ENCODE peak calls at places on chromosomes 5 and 9, in six cellular contexts. I, T, O, Q, H and M are unnamed samples.

GRCh38 chr9:79630521-79631403 is 59.0 kb downstream of the TLE4 start:
- DNase-seq in I (no peak), T (no peak), O (no peak), Q (no peak), H (no peak), M (no peak)

GRCh38 chr9:34546834-34547827 is 24.3 kb upstream of the ENHO start:
- DNase-seq in I (no peak), T (peak; percentile 74), O (peak; percentile 79), Q (peak; percentile 15), H (no peak), M (peak; percentile 59)

GRCh38 chr9:70641631-70642030 is 227.2 kb upstream of the KLF9 start:
- DNase-seq in I (no peak), T (no peak), O (no peak), Q (no peak), H (no peak), M (no peak)

GRCh38 chr9:18325337-18326011 is 148.5 kb upstream of the ADAMTSL1 start:
- DNase-seq in I (no peak), T (no peak), O (no peak), Q (no peak), H (no peak), M (no peak)

GRCh38 chr5:14063691-14064090 is 79.5 kb upstream of the TRIO start:
- DNase-seq in I (no peak), T (no peak), O (no peak), Q (no peak), H (no peak), M (no peak)

GRCh38 chr9:131650254-131650653 is 89.6 kb downstream of the RAPGEF1 start:
- DNase-seq in I (no peak), T (no peak), O (no peak), Q (no peak), H (no peak), M (no peak)

GRCh38 chr9:79588488-79588887 is 16.7 kb downstream of the TLE4 start:
- DNase-seq in I (no peak), T (no peak), O (no peak), Q (no peak), H (no peak), M (no peak)

GRCh38 chr9:75001719-75002421 is 26.2 kb downstream of the CARNMT1 start:
- DNase-seq in I (peak; percentile 33), T (peak; percentile 76), O (no peak), Q (no peak), H (no peak), M (peak; percentile 7)

GRCh38 chr9:18893491-18893890 is 139.5 kb downstream of the SAXO1 start:
- DNase-seq in I (no peak), T (no peak), O (no peak), Q (no peak), H (no peak), M (no peak)

GRCh38 chr5:169788168-169788567 is 151.1 kb downstream of the DOCK2 start:
- DNase-seq in I (no peak), T (peak; percentile 75), O (no peak), Q (no peak), H (no peak), M (no peak)

GRCh38 chr9:133108794-133109641 is 12.0 kb downstream of the RALGDS start:
- DNase-seq in I (no peak), T (no peak), O (peak; percentile 67), Q (no peak), H (no peak), M (no peak)

GRCh38 chr5:98816574-98817222 is 43.2 kb downstream of the RGMB start:
- DNase-seq in I (no peak), T (no peak), O (no peak), Q (no peak), H (no peak), M (peak; percentile 92)

GRCh38 chr9:107312651-107313050 is 29.6 kb downstream of the RAD23B start:
- DNase-seq in I (no peak), T (no peak), O (no peak), Q (no peak), H (no peak), M (no peak)

GRCh38 chr5:60148356-60148755 is 254.8 kb upstream of the PDE4D start:
- DNase-seq in I (no peak), T (peak; percentile 24), O (no peak), Q (no peak), H (no peak), M (no peak)

GRCh38 chr5:167783145-167783817 is 508.2 kb upstream of the WWC1 start:
- DNase-seq in I (no peak), T (no peak), O (no peak), Q (no peak), H (no peak), M (no peak)

GRCh38 chr5:82352146-82352791 is 74.1 kb upstream of the RPS23 start:
- DNase-seq in I (no peak), T (peak; percentile 66), O (no peak), Q (no peak), H (no peak), M (no peak)
- H3K4me1 ChIP-seq in I (no peaks in the 10 kb centered on the region), T (peaks cover 21% of the 10 kb centered on the region), O (peaks cover 31% of the 10 kb centered on the region), Q (peaks cover 8% of the 10 kb centered on the region), H (peaks cover 63% of the 10 kb centered on the region), M (no peaks in the 10 kb centered on the region)

GRCh38 chr5:177370488-177371119 is 12.9 kb downstream of the RGS14 start:
- DNase-seq in I (no peak), T (peak; percentile 94), O (peak; percentile 95), Q (peak; percentile 43), H (no peak), M (peak; percentile 94)
- H3K4me3 ChIP-seq in I (peak overlapping the region; percentile 63), T (peak overlapping the region; percentile 74), O (peak overlapping the region; percentile 41), Q (no peak overlapping the region), H (peak overlapping the region; percentile 66), M (no peak overlapping the region)

GRCh38 chr5:125695994-125696679 is 727.1 kb upstream of the GRAMD2B start:
- DNase-seq in I (no peak), T (peak; percentile 28), O (no peak), Q (no peak), H (no peak), M (no peak)
- H3K4me1 ChIP-seq in I (peaks cover 33% of the 10 kb centered on the region), T (peaks cover 15% of the 10 kb centered on the region), O (no peaks in the 10 kb centered on the region), Q (no peaks in the 10 kb centered on the region), H (peaks cover 8% of the 10 kb centered on the region), M (peaks cover 34% of the 10 kb centered on the region)

DNA sequence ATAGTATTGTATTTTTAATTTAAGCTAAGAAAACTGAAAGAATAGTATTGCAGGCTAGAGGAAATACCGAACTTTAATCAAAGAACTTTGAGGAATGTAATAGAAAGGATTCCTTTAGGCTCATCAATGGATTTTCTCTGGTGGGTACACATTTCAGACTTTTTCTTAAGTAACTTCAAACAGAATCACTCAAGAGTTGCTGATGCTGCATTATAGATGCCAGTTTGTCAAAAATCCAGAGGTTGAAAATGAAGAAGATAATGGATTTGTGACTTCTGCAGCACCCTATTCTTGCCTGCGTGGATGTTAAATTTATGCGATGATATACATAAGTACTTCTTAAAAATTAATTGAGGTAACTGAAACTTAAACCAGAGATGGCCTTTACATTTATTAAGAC is 347 bp downstream of the OGN start:
- DNase-seq in I (no peak), T (no peak), O (no peak), Q (no peak), H (no peak), M (no peak)
- H3K4me3 ChIP-seq in I (no peak overlapping the region), T (no peak overlapping the region), O (no peak overlapping the region), Q (no peak overlapping the region), H (peak overlapping the region; percentile 75), M (no peak overlapping the region)

GRCh38 chr5:7589800-7590199 is 193.9 kb downstream of the ADCY2 start:
- DNase-seq in I (no peak), T (no peak), O (no peak), Q (no peak), H (no peak), M (no peak)

GRCh38 chr5:7585807-7586206 is 189.9 kb downstream of the ADCY2 start:
- DNase-seq in I (no peak), T (no peak), O (no peak), Q (no peak), H (no peak), M (no peak)

GRCh38 chr5:7584749-7585148 is 188.8 kb downstream of the ADCY2 start:
- DNase-seq in I (no peak), T (no peak), O (no peak), Q (no peak), H (no peak), M (no peak)

GRCh38 chr5:7586499-7586898 is 190.6 kb downstream of the ADCY2 start:
- DNase-seq in I (no peak), T (no peak), O (no peak), Q (no peak), H (no peak), M (no peak)
- H3K4me1 ChIP-seq in I (no peaks in the 10 kb centered on the region), T (no peaks in the 10 kb centered on the region), O (no peaks in the 10 kb centered on the region), Q (no peaks in the 10 kb centered on the region), H (no peaks in the 10 kb centered on the region), M (no peaks in the 10 kb centered on the region)

GRCh38 chr5:56123531-56124243 is 109.4 kb downstream of the ANKRD55 start:
- DNase-seq in I (peak; percentile 98), T (peak; percentile 87), O (peak; percentile 77), Q (no peak), H (no peak), M (peak; percentile 43)
- H3K4me3 ChIP-seq in I (no peak overlapping the region), T (no peak overlapping the region), O (no peak overlapping the region), Q (no peak overlapping the region), H (no peak overlapping the region), M (no peak overlapping the region)

GRCh38 chr9:127557998-127558546 is 54.0 kb upstream of the STXBP1 start:
- DNase-seq in I (no peak), T (no peak), O (no peak), Q (no peak), H (no peak), M (no peak)

GRCh38 chr9:127555830-127556820 is 56.0 kb upstream of the STXBP1 start:
- DNase-seq in I (no peak), T (peak; percentile 92), O (no peak), Q (peak; percentile 30), H (peak; percentile 87), M (peak; percentile 84)

GRCh38 chr9:127554966-127555829 is 56.9 kb upstream of the STXBP1 start:
- DNase-seq in I (no peak), T (no peak), O (no peak), Q (no peak), H (no peak), M (no peak)

GRCh38 chr9:127557466-127557869 is 54.6 kb upstream of the STXBP1 start:
- DNase-seq in I (no peak), T (peak; percentile 56), O (no peak), Q (no peak), H (no peak), M (no peak)

DNA sequence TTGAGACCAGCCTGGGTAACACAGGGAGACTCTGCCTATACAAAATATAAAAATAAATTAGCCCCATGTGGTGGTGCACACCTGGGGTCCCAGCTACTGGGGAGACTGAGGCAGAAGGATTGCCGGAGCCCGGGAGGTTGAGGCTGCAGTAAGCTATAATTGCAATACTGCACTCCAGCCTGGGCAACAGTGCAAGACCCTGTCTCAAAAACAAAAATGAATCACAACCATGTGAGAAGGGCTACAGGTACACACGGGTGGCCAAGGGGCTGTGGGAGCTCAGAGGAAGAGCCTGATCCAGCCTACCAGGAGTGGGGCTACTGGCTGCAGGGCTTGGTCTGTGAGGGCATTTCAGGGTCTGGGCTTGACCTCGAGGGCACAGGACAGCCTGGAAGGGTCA is 55.2 kb upstream of the STXBP1 start:
- DNase-seq in I (no peak), T (no peak), O (no peak), Q (no peak), H (no peak), M (no peak)
- H3K4me1 ChIP-seq in I (peaks cover 73% of the 10 kb centered on the region), T (peaks cover 68% of the 10 kb centered on the region), O (peaks cover 72% of the 10 kb centered on the region), Q (peaks cover 46% of the 10 kb centered on the region), H (peaks cover 79% of the 10 kb centered on the region), M (peaks cover 99% of the 10 kb centered on the region)